ENCODE peak calls at places on chromosomes 2 and 18, in ten cellular contexts. One of them, this sample, is unnamed.

GRCh38 chr18:59231157-59231556 is 11.2 kb downstream of the GRP start:
- ATAC-seq in naive thymus-derived CD8-positive, alpha-beta T cell: no peak
- ATAC-seq in memory B cell: no peak
- ATAC-seq in central memory CD8-positive, alpha-beta T cell: no peak
- ATAC-seq in stimulated activated naive CD8-positive, alpha-beta T cell treated with anti-CD3 and anti-CD28 coated beads, Interleukin-15, Interleukin-2, amounts not matched to agents 100 U/mL and 50 U/mL, for 24 hours: no peak
- ATAC-seq in mucosa of descending colon: no peak
- ATAC-seq in gastroesophageal sphincter: no peak
- ATAC-seq in activated T-cell treated with anti-CD3 and anti-CD28 coated beads, Interleukin-2, amount 50 U/mL, for 4 hours: no peak
- ATAC-seq in activated CD8-positive, alpha-beta memory T cell treated with anti-CD3 and anti-CD28 coated beads, Interleukin-2, amount 10 ng/mL, durations not matched to agents 7 days and 5 days: no peak
- ATAC-seq in activated CD8-positive, alpha-beta T cell treated with anti-CD3 and anti-CD28 coated beads for 36 hours: no peak
- ATAC-seq in this sample: no peak

GRCh38 chr2:219174801-219175200 is 1.9 kb downstream of the CNPPD1 start:
- ATAC-seq in activated T-cell treated with anti-CD3 and anti-CD28 coated beads, Interleukin-2, amount 50 U/mL, for 4 hours: no peak
- ATAC-seq in memory B cell: no peak
- ATAC-seq in central memory CD8-positive, alpha-beta T cell: no peak
- ATAC-seq in activated CD8-positive, alpha-beta T cell treated with anti-CD3 and anti-CD28 coated beads for 36 hours: no peak
- ATAC-seq in stimulated activated naive CD8-positive, alpha-beta T cell treated with anti-CD3 and anti-CD28 coated beads, Interleukin-15, Interleukin-2, amounts not matched to agents 100 U/mL and 50 U/mL, for 24 hours: no peak
- ATAC-seq in gastroesophageal sphincter: no peak
- ATAC-seq in activated CD8-positive, alpha-beta memory T cell treated with anti-CD3 and anti-CD28 coated beads, Interleukin-2, amount 10 ng/mL, durations not matched to agents 7 days and 5 days: no peak
- ATAC-seq in mucosa of descending colon: no peak
- ATAC-seq in naive thymus-derived CD8-positive, alpha-beta T cell: no peak
- ATAC-seq in this sample: no peak

GRCh38 chr2:171150694-171151285 is 9.9 kb downstream of the TLK1 start:
- ATAC-seq in memory B cell: no peak
- ATAC-seq in activated T-cell treated with anti-CD3 and anti-CD28 coated beads, Interleukin-2, amount 50 U/mL, for 4 hours: peak
- ATAC-seq in activated CD8-positive, alpha-beta T cell treated with anti-CD3 and anti-CD28 coated beads for 36 hours: peak
- ATAC-seq in central memory CD8-positive, alpha-beta T cell: no peak
- ATAC-seq in naive thymus-derived CD8-positive, alpha-beta T cell: no peak
- ATAC-seq in activated CD8-positive, alpha-beta memory T cell treated with anti-CD3 and anti-CD28 coated beads, Interleukin-2, amount 10 ng/mL, durations not matched to agents 7 days and 5 days: peak
- ATAC-seq in stimulated activated naive CD8-positive, alpha-beta T cell treated with anti-CD3 and anti-CD28 coated beads, Interleukin-15, Interleukin-2, amounts not matched to agents 100 U/mL and 50 U/mL, for 24 hours: no peak
- ATAC-seq in mucosa of descending colon: no peak
- ATAC-seq in gastroesophageal sphincter: no peak
- ATAC-seq in this sample: no peak

GRCh38 chr2:592737-593136 is 84.5 kb downstream of the TMEM18 start:
- ATAC-seq in memory B cell: no peak
- ATAC-seq in activated CD8-positive, alpha-beta memory T cell treated with anti-CD3 and anti-CD28 coated beads, Interleukin-2, amount 10 ng/mL, durations not matched to agents 7 days and 5 days: no peak
- ATAC-seq in gastroesophageal sphincter: no peak
- ATAC-seq in activated CD8-positive, alpha-beta T cell treated with anti-CD3 and anti-CD28 coated beads for 36 hours: no peak
- ATAC-seq in activated T-cell treated with anti-CD3 and anti-CD28 coated beads, Interleukin-2, amount 50 U/mL, for 4 hours: no peak
- ATAC-seq in mucosa of descending colon: no peak
- ATAC-seq in central memory CD8-positive, alpha-beta T cell: no peak
- ATAC-seq in naive thymus-derived CD8-positive, alpha-beta T cell: no peak
- ATAC-seq in stimulated activated naive CD8-positive, alpha-beta T cell treated with anti-CD3 and anti-CD28 coated beads, Interleukin-15, Interleukin-2, amounts not matched to agents 100 U/mL and 50 U/mL, for 24 hours: no peak
- ATAC-seq in this sample: no peak

GRCh38 chr2:147572622-147573021 is 272.2 kb upstream of the ACVR2A start:
- ATAC-seq in naive thymus-derived CD8-positive, alpha-beta T cell: no peak
- ATAC-seq in mucosa of descending colon: no peak
- ATAC-seq in gastroesophageal sphincter: no peak
- ATAC-seq in memory B cell: no peak
- ATAC-seq in activated CD8-positive, alpha-beta memory T cell treated with anti-CD3 and anti-CD28 coated beads, Interleukin-2, amount 10 ng/mL, durations not matched to agents 7 days and 5 days: no peak
- ATAC-seq in stimulated activated naive CD8-positive, alpha-beta T cell treated with anti-CD3 and anti-CD28 coated beads, Interleukin-15, Interleukin-2, amounts not matched to agents 100 U/mL and 50 U/mL, for 24 hours: no peak
- ATAC-seq in activated CD8-positive, alpha-beta T cell treated with anti-CD3 and anti-CD28 coated beads for 36 hours: no peak
- ATAC-seq in activated T-cell treated with anti-CD3 and anti-CD28 coated beads, Interleukin-2, amount 50 U/mL, for 4 hours: no peak
- ATAC-seq in central memory CD8-positive, alpha-beta T cell: no peak
- ATAC-seq in this sample: no peak

GRCh38 chr2:43155842-43156511 is 70.4 kb downstream of the ZFP36L2 start:
- ATAC-seq in central memory CD8-positive, alpha-beta T cell: no peak
- ATAC-seq in activated CD8-positive, alpha-beta T cell treated with anti-CD3 and anti-CD28 coated beads for 36 hours: no peak
- ATAC-seq in activated T-cell treated with anti-CD3 and anti-CD28 coated beads, Interleukin-2, amount 50 U/mL, for 4 hours: no peak
- ATAC-seq in stimulated activated naive CD8-positive, alpha-beta T cell treated with anti-CD3 and anti-CD28 coated beads, Interleukin-15, Interleukin-2, amounts not matched to agents 100 U/mL and 50 U/mL, for 24 hours: no peak
- ATAC-seq in activated CD8-positive, alpha-beta memory T cell treated with anti-CD3 and anti-CD28 coated beads, Interleukin-2, amount 10 ng/mL, durations not matched to agents 7 days and 5 days: no peak
- ATAC-seq in mucosa of descending colon: no peak
- ATAC-seq in memory B cell: no peak
- ATAC-seq in naive thymus-derived CD8-positive, alpha-beta T cell: no peak
- ATAC-seq in gastroesophageal sphincter: no peak
- ATAC-seq in this sample: no peak

GRCh38 chr2:171274757-171275156 is 114.1 kb upstream of the TLK1 start:
- ATAC-seq in activated CD8-positive, alpha-beta T cell treated with anti-CD3 and anti-CD28 coated beads for 36 hours: no peak
- ATAC-seq in central memory CD8-positive, alpha-beta T cell: no peak
- ATAC-seq in activated CD8-positive, alpha-beta memory T cell treated with anti-CD3 and anti-CD28 coated beads, Interleukin-2, amount 10 ng/mL, durations not matched to agents 7 days and 5 days: no peak
- ATAC-seq in stimulated activated naive CD8-positive, alpha-beta T cell treated with anti-CD3 and anti-CD28 coated beads, Interleukin-15, Interleukin-2, amounts not matched to agents 100 U/mL and 50 U/mL, for 24 hours: no peak
- ATAC-seq in activated T-cell treated with anti-CD3 and anti-CD28 coated beads, Interleukin-2, amount 50 U/mL, for 4 hours: no peak
- ATAC-seq in naive thymus-derived CD8-positive, alpha-beta T cell: no peak
- ATAC-seq in gastroesophageal sphincter: no peak
- ATAC-seq in memory B cell: no peak
- ATAC-seq in mucosa of descending colon: no peak
- ATAC-seq in this sample: no peak

GRCh38 chr18:36903215-36903928 is 74.4 kb downstream of the KIAA1328 start:
- ATAC-seq in naive thymus-derived CD8-positive, alpha-beta T cell: no peak
- ATAC-seq in activated T-cell treated with anti-CD3 and anti-CD28 coated beads, Interleukin-2, amount 50 U/mL, for 4 hours: no peak
- ATAC-seq in stimulated activated naive CD8-positive, alpha-beta T cell treated with anti-CD3 and anti-CD28 coated beads, Interleukin-15, Interleukin-2, amounts not matched to agents 100 U/mL and 50 U/mL, for 24 hours: no peak
- ATAC-seq in gastroesophageal sphincter: no peak
- ATAC-seq in activated CD8-positive, alpha-beta memory T cell treated with anti-CD3 and anti-CD28 coated beads, Interleukin-2, amount 10 ng/mL, durations not matched to agents 7 days and 5 days: no peak
- ATAC-seq in mucosa of descending colon: no peak
- ATAC-seq in memory B cell: no peak
- ATAC-seq in activated CD8-positive, alpha-beta T cell treated with anti-CD3 and anti-CD28 coated beads for 36 hours: no peak
- ATAC-seq in central memory CD8-positive, alpha-beta T cell: no peak
- ATAC-seq in this sample: no peak

GRCh38 chr2:118850171-118850900 is 2.9 kb upstream of the EN1 start:
- ATAC-seq in stimulated activated naive CD8-positive, alpha-beta T cell treated with anti-CD3 and anti-CD28 coated beads, Interleukin-15, Interleukin-2, amounts not matched to agents 100 U/mL and 50 U/mL, for 24 hours: no peak
- ATAC-seq in gastroesophageal sphincter: no peak
- ATAC-seq in mucosa of descending colon: no peak
- ATAC-seq in memory B cell: no peak
- ATAC-seq in activated CD8-positive, alpha-beta T cell treated with anti-CD3 and anti-CD28 coated beads for 36 hours: no peak
- ATAC-seq in activated T-cell treated with anti-CD3 and anti-CD28 coated beads, Interleukin-2, amount 50 U/mL, for 4 hours: no peak
- ATAC-seq in central memory CD8-positive, alpha-beta T cell: no peak
- ATAC-seq in naive thymus-derived CD8-positive, alpha-beta T cell: no peak
- ATAC-seq in activated CD8-positive, alpha-beta memory T cell treated with anti-CD3 and anti-CD28 coated beads, Interleukin-2, amount 10 ng/mL, durations not matched to agents 7 days and 5 days: no peak
- ATAC-seq in this sample: no peak

GRCh38 chr2:201579536-201579935 is 63.8 kb downstream of the TMEM237 start:
- ATAC-seq in activated CD8-positive, alpha-beta memory T cell treated with anti-CD3 and anti-CD28 coated beads, Interleukin-2, amount 10 ng/mL, durations not matched to agents 7 days and 5 days: no peak
- ATAC-seq in naive thymus-derived CD8-positive, alpha-beta T cell: no peak
- ATAC-seq in activated CD8-positive, alpha-beta T cell treated with anti-CD3 and anti-CD28 coated beads for 36 hours: no peak
- ATAC-seq in activated T-cell treated with anti-CD3 and anti-CD28 coated beads, Interleukin-2, amount 50 U/mL, for 4 hours: no peak
- ATAC-seq in gastroesophageal sphincter: no peak
- ATAC-seq in central memory CD8-positive, alpha-beta T cell: no peak
- ATAC-seq in mucosa of descending colon: no peak
- ATAC-seq in memory B cell: no peak
- ATAC-seq in stimulated activated naive CD8-positive, alpha-beta T cell treated with anti-CD3 and anti-CD28 coated beads, Interleukin-15, Interleukin-2, amounts not matched to agents 100 U/mL and 50 U/mL, for 24 hours: no peak
- ATAC-seq in this sample: peak

GRCh38 chr2:207283356-207283755 is 117.6 kb upstream of the KLF7 start:
- ATAC-seq in mucosa of descending colon: peak
- ATAC-seq in memory B cell: peak
- ATAC-seq in naive thymus-derived CD8-positive, alpha-beta T cell: peak
- ATAC-seq in activated T-cell treated with anti-CD3 and anti-CD28 coated beads, Interleukin-2, amount 50 U/mL, for 4 hours: no peak
- ATAC-seq in activated CD8-positive, alpha-beta T cell treated with anti-CD3 and anti-CD28 coated beads for 36 hours: peak
- ATAC-seq in central memory CD8-positive, alpha-beta T cell: no peak
- ATAC-seq in activated CD8-positive, alpha-beta memory T cell treated with anti-CD3 and anti-CD28 coated beads, Interleukin-2, amount 10 ng/mL, durations not matched to agents 7 days and 5 days: peak
- ATAC-seq in gastroesophageal sphincter: peak
- ATAC-seq in stimulated activated naive CD8-positive, alpha-beta T cell treated with anti-CD3 and anti-CD28 coated beads, Interleukin-15, Interleukin-2, amounts not matched to agents 100 U/mL and 50 U/mL, for 24 hours: peak
- ATAC-seq in this sample: peak

GRCh38 chr2:121251497-121251896 is 33.5 kb downstream of the TFCP2L1 start:
- ATAC-seq in gastroesophageal sphincter: no peak
- ATAC-seq in memory B cell: no peak
- ATAC-seq in stimulated activated naive CD8-positive, alpha-beta T cell treated with anti-CD3 and anti-CD28 coated beads, Interleukin-15, Interleukin-2, amounts not matched to agents 100 U/mL and 50 U/mL, for 24 hours: no peak
- ATAC-seq in naive thymus-derived CD8-positive, alpha-beta T cell: no peak
- ATAC-seq in activated CD8-positive, alpha-beta T cell treated with anti-CD3 and anti-CD28 coated beads for 36 hours: no peak
- ATAC-seq in activated CD8-positive, alpha-beta memory T cell treated with anti-CD3 and anti-CD28 coated beads, Interleukin-2, amount 10 ng/mL, durations not matched to agents 7 days and 5 days: no peak
- ATAC-seq in mucosa of descending colon: no peak
- ATAC-seq in activated T-cell treated with anti-CD3 and anti-CD28 coated beads, Interleukin-2, amount 50 U/mL, for 4 hours: no peak
- ATAC-seq in central memory CD8-positive, alpha-beta T cell: no peak
- ATAC-seq in this sample: no peak

GRCh38 chr18:9638886-9639285 is 24.5 kb upstream of the PPP4R1 start:
- ATAC-seq in gastroesophageal sphincter: no peak
- ATAC-seq in activated T-cell treated with anti-CD3 and anti-CD28 coated beads, Interleukin-2, amount 50 U/mL, for 4 hours: no peak
- ATAC-seq in stimulated activated naive CD8-positive, alpha-beta T cell treated with anti-CD3 and anti-CD28 coated beads, Interleukin-15, Interleukin-2, amounts not matched to agents 100 U/mL and 50 U/mL, for 24 hours: no peak
- ATAC-seq in activated CD8-positive, alpha-beta memory T cell treated with anti-CD3 and anti-CD28 coated beads, Interleukin-2, amount 10 ng/mL, durations not matched to agents 7 days and 5 days: no peak
- ATAC-seq in central memory CD8-positive, alpha-beta T cell: no peak
- ATAC-seq in mucosa of descending colon: no peak
- ATAC-seq in memory B cell: no peak
- ATAC-seq in naive thymus-derived CD8-positive, alpha-beta T cell: no peak
- ATAC-seq in activated CD8-positive, alpha-beta T cell treated with anti-CD3 and anti-CD28 coated beads for 36 hours: no peak
- ATAC-seq in this sample: no peak

GRCh38 chr2:21656330-21657075 is 532.7 kb downstream of the TDRD15 start:
- ATAC-seq in stimulated activated naive CD8-positive, alpha-beta T cell treated with anti-CD3 and anti-CD28 coated beads, Interleukin-15, Interleukin-2, amounts not matched to agents 100 U/mL and 50 U/mL, for 24 hours: no peak
- ATAC-seq in activated CD8-positive, alpha-beta memory T cell treated with anti-CD3 and anti-CD28 coated beads, Interleukin-2, amount 10 ng/mL, durations not matched to agents 7 days and 5 days: no peak
- ATAC-seq in memory B cell: no peak
- ATAC-seq in naive thymus-derived CD8-positive, alpha-beta T cell: no peak
- ATAC-seq in activated T-cell treated with anti-CD3 and anti-CD28 coated beads, Interleukin-2, amount 50 U/mL, for 4 hours: no peak
- ATAC-seq in central memory CD8-positive, alpha-beta T cell: no peak
- ATAC-seq in activated CD8-positive, alpha-beta T cell treated with anti-CD3 and anti-CD28 coated beads for 36 hours: no peak
- ATAC-seq in mucosa of descending colon: no peak
- ATAC-seq in gastroesophageal sphincter: no peak
- ATAC-seq in this sample: no peak

GRCh38 chr2:2664989-2665833 is 334.1 kb upstream of the MYT1L start:
- ATAC-seq in gastroesophageal sphincter: no peak
- ATAC-seq in mucosa of descending colon: no peak
- ATAC-seq in central memory CD8-positive, alpha-beta T cell: no peak
- ATAC-seq in stimulated activated naive CD8-positive, alpha-beta T cell treated with anti-CD3 and anti-CD28 coated beads, Interleukin-15, Interleukin-2, amounts not matched to agents 100 U/mL and 50 U/mL, for 24 hours: peak
- ATAC-seq in activated CD8-positive, alpha-beta memory T cell treated with anti-CD3 and anti-CD28 coated beads, Interleukin-2, amount 10 ng/mL, durations not matched to agents 7 days and 5 days: no peak
- ATAC-seq in memory B cell: no peak
- ATAC-seq in activated T-cell treated with anti-CD3 and anti-CD28 coated beads, Interleukin-2, amount 50 U/mL, for 4 hours: peak
- ATAC-seq in naive thymus-derived CD8-positive, alpha-beta T cell: no peak
- ATAC-seq in activated CD8-positive, alpha-beta T cell treated with anti-CD3 and anti-CD28 coated beads for 36 hours: peak
- ATAC-seq in this sample: no peak

GRCh38 chr2:216804357-216805350 is 55.2 kb downstream of the TNP1 start:
- ATAC-seq in activated T-cell treated with anti-CD3 and anti-CD28 coated beads, Interleukin-2, amount 50 U/mL, for 4 hours: no peak
- ATAC-seq in activated CD8-positive, alpha-beta memory T cell treated with anti-CD3 and anti-CD28 coated beads, Interleukin-2, amount 10 ng/mL, durations not matched to agents 7 days and 5 days: no peak
- ATAC-seq in gastroesophageal sphincter: peak
- ATAC-seq in mucosa of descending colon: no peak
- ATAC-seq in activated CD8-positive, alpha-beta T cell treated with anti-CD3 and anti-CD28 coated beads for 36 hours: no peak
- ATAC-seq in central memory CD8-positive, alpha-beta T cell: no peak
- ATAC-seq in naive thymus-derived CD8-positive, alpha-beta T cell: no peak
- ATAC-seq in memory B cell: no peak
- ATAC-seq in stimulated activated naive CD8-positive, alpha-beta T cell treated with anti-CD3 and anti-CD28 coated beads, Interleukin-15, Interleukin-2, amounts not matched to agents 100 U/mL and 50 U/mL, for 24 hours: no peak
- ATAC-seq in this sample: no peak

GRCh38 chr2:17869128-17869527 is 9.3 kb upstream of the KCNS3 start:
- ATAC-seq in naive thymus-derived CD8-positive, alpha-beta T cell: no peak
- ATAC-seq in gastroesophageal sphincter: no peak
- ATAC-seq in mucosa of descending colon: no peak
- ATAC-seq in activated T-cell treated with anti-CD3 and anti-CD28 coated beads, Interleukin-2, amount 50 U/mL, for 4 hours: no peak
- ATAC-seq in activated CD8-positive, alpha-beta memory T cell treated with anti-CD3 and anti-CD28 coated beads, Interleukin-2, amount 10 ng/mL, durations not matched to agents 7 days and 5 days: no peak
- ATAC-seq in central memory CD8-positive, alpha-beta T cell: no peak
- ATAC-seq in memory B cell: no peak
- ATAC-seq in stimulated activated naive CD8-positive, alpha-beta T cell treated with anti-CD3 and anti-CD28 coated beads, Interleukin-15, Interleukin-2, amounts not matched to agents 100 U/mL and 50 U/mL, for 24 hours: no peak
- ATAC-seq in activated CD8-positive, alpha-beta T cell treated with anti-CD3 and anti-CD28 coated beads for 36 hours: peak
- ATAC-seq in this sample: no peak

GRCh38 chr2:174667461-174667860 is 69.9 kb upstream of the WIPF1 start:
- ATAC-seq in memory B cell: no peak
- ATAC-seq in naive thymus-derived CD8-positive, alpha-beta T cell: peak
- ATAC-seq in central memory CD8-positive, alpha-beta T cell: no peak
- ATAC-seq in activated CD8-positive, alpha-beta memory T cell treated with anti-CD3 and anti-CD28 coated beads, Interleukin-2, amount 10 ng/mL, durations not matched to agents 7 days and 5 days: no peak
- ATAC-seq in gastroesophageal sphincter: no peak
- ATAC-seq in stimulated activated naive CD8-positive, alpha-beta T cell treated with anti-CD3 and anti-CD28 coated beads, Interleukin-15, Interleukin-2, amounts not matched to agents 100 U/mL and 50 U/mL, for 24 hours: no peak
- ATAC-seq in mucosa of descending colon: peak
- ATAC-seq in activated CD8-positive, alpha-beta T cell treated with anti-CD3 and anti-CD28 coated beads for 36 hours: peak
- ATAC-seq in activated T-cell treated with anti-CD3 and anti-CD28 coated beads, Interleukin-2, amount 50 U/mL, for 4 hours: no peak
- ATAC-seq in this sample: no peak

GRCh38 chr2:75407038-75407530 is 153.7 kb downstream of the EVA1A start:
- ATAC-seq in naive thymus-derived CD8-positive, alpha-beta T cell: no peak
- ATAC-seq in memory B cell: no peak
- ATAC-seq in gastroesophageal sphincter: no peak
- ATAC-seq in central memory CD8-positive, alpha-beta T cell: no peak
- ATAC-seq in mucosa of descending colon: no peak
- ATAC-seq in stimulated activated naive CD8-positive, alpha-beta T cell treated with anti-CD3 and anti-CD28 coated beads, Interleukin-15, Interleukin-2, amounts not matched to agents 100 U/mL and 50 U/mL, for 24 hours: no peak
- ATAC-seq in activated T-cell treated with anti-CD3 and anti-CD28 coated beads, Interleukin-2, amount 50 U/mL, for 4 hours: no peak
- ATAC-seq in activated CD8-positive, alpha-beta T cell treated with anti-CD3 and anti-CD28 coated beads for 36 hours: no peak
- ATAC-seq in activated CD8-positive, alpha-beta memory T cell treated with anti-CD3 and anti-CD28 coated beads, Interleukin-2, amount 10 ng/mL, durations not matched to agents 7 days and 5 days: no peak
- ATAC-seq in this sample: no peak

GRCh38 chr18:48017625-48018024 is 87.2 kb upstream of the SMAD2 start:
- ATAC-seq in activated T-cell treated with anti-CD3 and anti-CD28 coated beads, Interleukin-2, amount 50 U/mL, for 4 hours: no peak
- ATAC-seq in naive thymus-derived CD8-positive, alpha-beta T cell: no peak
- ATAC-seq in memory B cell: no peak
- ATAC-seq in gastroesophageal sphincter: peak
- ATAC-seq in activated CD8-positive, alpha-beta T cell treated with anti-CD3 and anti-CD28 coated beads for 36 hours: no peak
- ATAC-seq in central memory CD8-positive, alpha-beta T cell: no peak
- ATAC-seq in mucosa of descending colon: no peak
- ATAC-seq in activated CD8-positive, alpha-beta memory T cell treated with anti-CD3 and anti-CD28 coated beads, Interleukin-2, amount 10 ng/mL, durations not matched to agents 7 days and 5 days: no peak
- ATAC-seq in stimulated activated naive CD8-positive, alpha-beta T cell treated with anti-CD3 and anti-CD28 coated beads, Interleukin-15, Interleukin-2, amounts not matched to agents 100 U/mL and 50 U/mL, for 24 hours: no peak
- ATAC-seq in this sample: no peak

GRCh38 chr2:159130302-159130701 is 156.2 kb downstream of the WDSUB1 start:
- ATAC-seq in gastroesophageal sphincter: no peak
- ATAC-seq in mucosa of descending colon: peak
- ATAC-seq in stimulated activated naive CD8-positive, alpha-beta T cell treated with anti-CD3 and anti-CD28 coated beads, Interleukin-15, Interleukin-2, amounts not matched to agents 100 U/mL and 50 U/mL, for 24 hours: no peak
- ATAC-seq in activated CD8-positive, alpha-beta T cell treated with anti-CD3 and anti-CD28 coated beads for 36 hours: no peak
- ATAC-seq in memory B cell: no peak
- ATAC-seq in naive thymus-derived CD8-positive, alpha-beta T cell: no peak
- ATAC-seq in activated CD8-positive, alpha-beta memory T cell treated with anti-CD3 and anti-CD28 coated beads, Interleukin-2, amount 10 ng/mL, durations not matched to agents 7 days and 5 days: no peak
- ATAC-seq in activated T-cell treated with anti-CD3 and anti-CD28 coated beads, Interleukin-2, amount 50 U/mL, for 4 hours: no peak
- ATAC-seq in central memory CD8-positive, alpha-beta T cell: no peak
- ATAC-seq in this sample: no peak

GRCh38 chr18:77870238-77870637 is 620.6 kb downstream of the GALR1 start:
- ATAC-seq in central memory CD8-positive, alpha-beta T cell: no peak
- ATAC-seq in memory B cell: no peak
- ATAC-seq in naive thymus-derived CD8-positive, alpha-beta T cell: no peak
- ATAC-seq in stimulated activated naive CD8-positive, alpha-beta T cell treated with anti-CD3 and anti-CD28 coated beads, Interleukin-15, Interleukin-2, amounts not matched to agents 100 U/mL and 50 U/mL, for 24 hours: no peak
- ATAC-seq in gastroesophageal sphincter: peak
- ATAC-seq in activated T-cell treated with anti-CD3 and anti-CD28 coated beads, Interleukin-2, amount 50 U/mL, for 4 hours: no peak
- ATAC-seq in mucosa of descending colon: no peak
- ATAC-seq in activated CD8-positive, alpha-beta memory T cell treated with anti-CD3 and anti-CD28 coated beads, Interleukin-2, amount 10 ng/mL, durations not matched to agents 7 days and 5 days: no peak
- ATAC-seq in activated CD8-positive, alpha-beta T cell treated with anti-CD3 and anti-CD28 coated beads for 36 hours: no peak
- ATAC-seq in this sample: no peak

GRCh38 chr2:230430957-230431635 is 15.1 kb downstream of the SP100 start:
- ATAC-seq in memory B cell: peak
- ATAC-seq in activated T-cell treated with anti-CD3 and anti-CD28 coated beads, Interleukin-2, amount 50 U/mL, for 4 hours: peak
- ATAC-seq in naive thymus-derived CD8-positive, alpha-beta T cell: peak
- ATAC-seq in activated CD8-positive, alpha-beta T cell treated with anti-CD3 and anti-CD28 coated beads for 36 hours: peak
- ATAC-seq in gastroesophageal sphincter: no peak
- ATAC-seq in central memory CD8-positive, alpha-beta T cell: peak
- ATAC-seq in mucosa of descending colon: peak
- ATAC-seq in activated CD8-positive, alpha-beta memory T cell treated with anti-CD3 and anti-CD28 coated beads, Interleukin-2, amount 10 ng/mL, durations not matched to agents 7 days and 5 days: peak
- ATAC-seq in stimulated activated naive CD8-positive, alpha-beta T cell treated with anti-CD3 and anti-CD28 coated beads, Interleukin-15, Interleukin-2, amounts not matched to agents 100 U/mL and 50 U/mL, for 24 hours: peak
- ATAC-seq in this sample: no peak

GRCh38 chr2:134253117-134253704 is 661 bp upstream of the MGAT5 start:
- ATAC-seq in memory B cell: peak
- ATAC-seq in activated CD8-positive, alpha-beta memory T cell treated with anti-CD3 and anti-CD28 coated beads, Interleukin-2, amount 10 ng/mL, durations not matched to agents 7 days and 5 days: peak
- ATAC-seq in mucosa of descending colon: peak
- ATAC-seq in naive thymus-derived CD8-positive, alpha-beta T cell: no peak
- ATAC-seq in activated CD8-positive, alpha-beta T cell treated with anti-CD3 and anti-CD28 coated beads for 36 hours: peak
- ATAC-seq in activated T-cell treated with anti-CD3 and anti-CD28 coated beads, Interleukin-2, amount 50 U/mL, for 4 hours: peak
- ATAC-seq in gastroesophageal sphincter: no peak
- ATAC-seq in central memory CD8-positive, alpha-beta T cell: no peak
- ATAC-seq in stimulated activated naive CD8-positive, alpha-beta T cell treated with anti-CD3 and anti-CD28 coated beads, Interleukin-15, Interleukin-2, amounts not matched to agents 100 U/mL and 50 U/mL, for 24 hours: peak
- ATAC-seq in this sample: no peak

GRCh38 chr2:112660138-112660537 is 14.4 kb downstream of the SLC20A1 start:
- ATAC-seq in gastroesophageal sphincter: no peak
- ATAC-seq in naive thymus-derived CD8-positive, alpha-beta T cell: no peak
- ATAC-seq in activated CD8-positive, alpha-beta T cell treated with anti-CD3 and anti-CD28 coated beads for 36 hours: no peak
- ATAC-seq in stimulated activated naive CD8-positive, alpha-beta T cell treated with anti-CD3 and anti-CD28 coated beads, Interleukin-15, Interleukin-2, amounts not matched to agents 100 U/mL and 50 U/mL, for 24 hours: no peak
- ATAC-seq in mucosa of descending colon: no peak
- ATAC-seq in activated T-cell treated with anti-CD3 and anti-CD28 coated beads, Interleukin-2, amount 50 U/mL, for 4 hours: no peak
- ATAC-seq in central memory CD8-positive, alpha-beta T cell: no peak
- ATAC-seq in activated CD8-positive, alpha-beta memory T cell treated with anti-CD3 and anti-CD28 coated beads, Interleukin-2, amount 10 ng/mL, durations not matched to agents 7 days and 5 days: no peak
- ATAC-seq in memory B cell: no peak
- ATAC-seq in this sample: no peak

GRCh38 chr18:31190919-31191318 is 28.3 kb upstream of the DSC1 start:
- ATAC-seq in mucosa of descending colon: no peak
- ATAC-seq in activated T-cell treated with anti-CD3 and anti-CD28 coated beads, Interleukin-2, amount 50 U/mL, for 4 hours: no peak
- ATAC-seq in memory B cell: no peak
- ATAC-seq in activated CD8-positive, alpha-beta T cell treated with anti-CD3 and anti-CD28 coated beads for 36 hours: no peak
- ATAC-seq in stimulated activated naive CD8-positive, alpha-beta T cell treated with anti-CD3 and anti-CD28 coated beads, Interleukin-15, Interleukin-2, amounts not matched to agents 100 U/mL and 50 U/mL, for 24 hours: no peak
- ATAC-seq in activated CD8-positive, alpha-beta memory T cell treated with anti-CD3 and anti-CD28 coated beads, Interleukin-2, amount 10 ng/mL, durations not matched to agents 7 days and 5 days: no peak
- ATAC-seq in naive thymus-derived CD8-positive, alpha-beta T cell: no peak
- ATAC-seq in gastroesophageal sphincter: no peak
- ATAC-seq in central memory CD8-positive, alpha-beta T cell: no peak
- ATAC-seq in this sample: no peak

GRCh38 chr2:39706945-39707344 is 41.2 kb downstream of the TMEM178A start:
- ATAC-seq in activated T-cell treated with anti-CD3 and anti-CD28 coated beads, Interleukin-2, amount 50 U/mL, for 4 hours: no peak
- ATAC-seq in activated CD8-positive, alpha-beta memory T cell treated with anti-CD3 and anti-CD28 coated beads, Interleukin-2, amount 10 ng/mL, durations not matched to agents 7 days and 5 days: no peak
- ATAC-seq in naive thymus-derived CD8-positive, alpha-beta T cell: no peak
- ATAC-seq in central memory CD8-positive, alpha-beta T cell: no peak
- ATAC-seq in activated CD8-positive, alpha-beta T cell treated with anti-CD3 and anti-CD28 coated beads for 36 hours: no peak
- ATAC-seq in gastroesophageal sphincter: no peak
- ATAC-seq in stimulated activated naive CD8-positive, alpha-beta T cell treated with anti-CD3 and anti-CD28 coated beads, Interleukin-15, Interleukin-2, amounts not matched to agents 100 U/mL and 50 U/mL, for 24 hours: no peak
- ATAC-seq in mucosa of descending colon: no peak
- ATAC-seq in memory B cell: no peak
- ATAC-seq in this sample: no peak

GRCh38 chr2:62343206-62343605 is 147.3 kb downstream of the B3GNT2 start:
- ATAC-seq in mucosa of descending colon: no peak
- ATAC-seq in naive thymus-derived CD8-positive, alpha-beta T cell: no peak
- ATAC-seq in gastroesophageal sphincter: no peak
- ATAC-seq in memory B cell: no peak
- ATAC-seq in stimulated activated naive CD8-positive, alpha-beta T cell treated with anti-CD3 and anti-CD28 coated beads, Interleukin-15, Interleukin-2, amounts not matched to agents 100 U/mL and 50 U/mL, for 24 hours: no peak
- ATAC-seq in central memory CD8-positive, alpha-beta T cell: no peak
- ATAC-seq in activated CD8-positive, alpha-beta memory T cell treated with anti-CD3 and anti-CD28 coated beads, Interleukin-2, amount 10 ng/mL, durations not matched to agents 7 days and 5 days: no peak
- ATAC-seq in activated CD8-positive, alpha-beta T cell treated with anti-CD3 and anti-CD28 coated beads for 36 hours: no peak
- ATAC-seq in activated T-cell treated with anti-CD3 and anti-CD28 coated beads, Interleukin-2, amount 50 U/mL, for 4 hours: no peak
- ATAC-seq in this sample: no peak